ENCODE peak calls at places on chromosome 18, in ten cellular contexts. One of them, this sample, is unnamed.

GRCh38 chr18:35949903-35950627 is 22.4 kb upstream of the RMP24 start:
- DNase-seq in RWPE2: no peak
- DNase-seq in colonic mucosa: peak
- DNase-seq in right atrium auricular region: no peak
- DNase-seq in dorsolateral prefrontal cortex: peak
- DNase-seq in Calu3: peak
- DNase-seq in fibroblast of lung: peak
- DNase-seq in nephron progenitor cell: peak
- DNase-seq in endodermal cell: peak
- DNase-seq in GM12864: no peak
- DNase-seq in this sample: peak

GRCh38 chr18:3265564-3266033 is 3.7 kb downstream of the MYL12B start:
- DNase-seq in nephron progenitor cell: no peak
- DNase-seq in endodermal cell: no peak
- DNase-seq in fibroblast of lung: no peak
- DNase-seq in RWPE2: no peak
- DNase-seq in dorsolateral prefrontal cortex: no peak
- DNase-seq in Calu3: no peak
- DNase-seq in right atrium auricular region: no peak
- DNase-seq in colonic mucosa: no peak
- DNase-seq in GM12864: no peak
- DNase-seq in this sample: no peak

GRCh38 chr18:3103576-3103975 is 90.6 kb upstream of the LPIN2 start:
- DNase-seq in RWPE2: no peak
- DNase-seq in right atrium auricular region: no peak
- DNase-seq in endodermal cell: no peak
- DNase-seq in dorsolateral prefrontal cortex: no peak
- DNase-seq in nephron progenitor cell: no peak
- DNase-seq in GM12864: no peak
- DNase-seq in colonic mucosa: no peak
- DNase-seq in Calu3: no peak
- DNase-seq in fibroblast of lung: no peak
- DNase-seq in this sample: no peak

GRCh38 chr18:62450546-62451395 is 72.1 kb upstream of the ZCCHC2 start:
- DNase-seq in RWPE2: peak
- DNase-seq in Calu3: peak
- DNase-seq in right atrium auricular region: peak
- DNase-seq in endodermal cell: peak
- DNase-seq in dorsolateral prefrontal cortex: no peak
- DNase-seq in nephron progenitor cell: no peak
- DNase-seq in GM12864: no peak
- DNase-seq in colonic mucosa: no peak
- DNase-seq in fibroblast of lung: peak
- DNase-seq in this sample: no peak

GRCh38 chr18:41126541-41127235 is 828.3 kb upstream of the PIK3C3 start:
- DNase-seq in Calu3: no peak
- DNase-seq in fibroblast of lung: peak
- DNase-seq in dorsolateral prefrontal cortex: no peak
- DNase-seq in RWPE2: no peak
- DNase-seq in nephron progenitor cell: no peak
- DNase-seq in right atrium auricular region: no peak
- DNase-seq in endodermal cell: no peak
- DNase-seq in GM12864: no peak
- DNase-seq in colonic mucosa: no peak
- DNase-seq in this sample: no peak

GRCh38 chr18:23253630-23254029 is 118.3 kb downstream of the CABLES1 start:
- DNase-seq in nephron progenitor cell: no peak
- DNase-seq in endodermal cell: no peak
- DNase-seq in RWPE2: no peak
- DNase-seq in Calu3: no peak
- DNase-seq in fibroblast of lung: no peak
- DNase-seq in dorsolateral prefrontal cortex: no peak
- DNase-seq in GM12864: no peak
- DNase-seq in colonic mucosa: no peak
- DNase-seq in right atrium auricular region: no peak
- DNase-seq in this sample: no peak

GRCh38 chr18:78822886-78823285 is 156.7 kb upstream of the SALL3 start:
- DNase-seq in colonic mucosa: no peak
- DNase-seq in nephron progenitor cell: no peak
- DNase-seq in Calu3: no peak
- DNase-seq in fibroblast of lung: no peak
- DNase-seq in RWPE2: no peak
- DNase-seq in endodermal cell: peak
- DNase-seq in dorsolateral prefrontal cortex: no peak
- DNase-seq in right atrium auricular region: no peak
- DNase-seq in GM12864: no peak
- DNase-seq in this sample: no peak

GRCh38 chr18:22563098-22563707 is 145.5 kb upstream of the CTAGE1 start:
- DNase-seq in GM12864: peak
- DNase-seq in RWPE2: no peak
- DNase-seq in fibroblast of lung: peak
- DNase-seq in right atrium auricular region: peak
- DNase-seq in endodermal cell: peak
- DNase-seq in dorsolateral prefrontal cortex: no peak
- DNase-seq in nephron progenitor cell: peak
- DNase-seq in Calu3: peak
- DNase-seq in colonic mucosa: peak
- DNase-seq in this sample: no peak

GRCh38 chr18:13407484-13407883 is 188.9 kb downstream of the LDLRAD4 start:
- DNase-seq in dorsolateral prefrontal cortex: no peak
- DNase-seq in right atrium auricular region: no peak
- DNase-seq in RWPE2: no peak
- DNase-seq in endodermal cell: no peak
- DNase-seq in GM12864: no peak
- DNase-seq in colonic mucosa: no peak
- DNase-seq in Calu3: no peak
- DNase-seq in fibroblast of lung: no peak
- DNase-seq in nephron progenitor cell: no peak
- DNase-seq in this sample: no peak

GRCh38 chr18:23738151-23738550 is 48.9 kb downstream of the LAMA3 start:
- DNase-seq in nephron progenitor cell: no peak
- DNase-seq in Calu3: no peak
- DNase-seq in right atrium auricular region: no peak
- DNase-seq in dorsolateral prefrontal cortex: no peak
- DNase-seq in GM12864: no peak
- DNase-seq in RWPE2: no peak
- DNase-seq in colonic mucosa: no peak
- DNase-seq in endodermal cell: no peak
- DNase-seq in fibroblast of lung: no peak
- DNase-seq in this sample: no peak

GRCh38 chr18:60232541-60232940 is 140.0 kb downstream of the MC4R start:
- DNase-seq in colonic mucosa: no peak
- DNase-seq in dorsolateral prefrontal cortex: no peak
- DNase-seq in GM12864: no peak
- DNase-seq in endodermal cell: no peak
- DNase-seq in RWPE2: no peak
- DNase-seq in fibroblast of lung: peak
- DNase-seq in Calu3: peak
- DNase-seq in right atrium auricular region: no peak
- DNase-seq in nephron progenitor cell: no peak
- DNase-seq in this sample: no peak

GRCh38 chr18:73948497-73948896 is 199.1 kb downstream of the FBXO15 start:
- DNase-seq in fibroblast of lung: no peak
- DNase-seq in Calu3: peak
- DNase-seq in GM12864: no peak
- DNase-seq in colonic mucosa: no peak
- DNase-seq in dorsolateral prefrontal cortex: no peak
- DNase-seq in nephron progenitor cell: no peak
- DNase-seq in RWPE2: no peak
- DNase-seq in right atrium auricular region: no peak
- DNase-seq in endodermal cell: no peak
- DNase-seq in this sample: no peak

GRCh38 chr18:80246656-80247402 is 485 bp downstream of the PARD6G start:
- DNase-seq in GM12864: no peak
- DNase-seq in dorsolateral prefrontal cortex: peak
- DNase-seq in nephron progenitor cell: peak
- DNase-seq in endodermal cell: peak
- DNase-seq in RWPE2: no peak
- DNase-seq in colonic mucosa: no peak
- DNase-seq in fibroblast of lung: peak
- DNase-seq in Calu3: no peak
- DNase-seq in right atrium auricular region: peak
- DNase-seq in this sample: no peak

GRCh38 chr18:35038881-35039491 is 2.2 kb upstream of the MAPRE2 start:
- DNase-seq in endodermal cell: no peak
- DNase-seq in GM12864: no peak
- DNase-seq in colonic mucosa: no peak
- DNase-seq in fibroblast of lung: no peak
- DNase-seq in RWPE2: no peak
- DNase-seq in dorsolateral prefrontal cortex: no peak
- DNase-seq in nephron progenitor cell: no peak
- DNase-seq in right atrium auricular region: no peak
- DNase-seq in Calu3: no peak
- DNase-seq in this sample: no peak

GRCh38 chr18:77197073-77197472 is 52.6 kb upstream of the GALR1 start:
- DNase-seq in dorsolateral prefrontal cortex: no peak
- DNase-seq in fibroblast of lung: no peak
- DNase-seq in Calu3: no peak
- DNase-seq in nephron progenitor cell: no peak
- DNase-seq in GM12864: no peak
- DNase-seq in right atrium auricular region: no peak
- DNase-seq in colonic mucosa: no peak
- DNase-seq in RWPE2: no peak
- DNase-seq in endodermal cell: peak
- DNase-seq in this sample: no peak
- TF ChIP-seq CTCF in dorsolateral prefrontal cortex: no peak
- TF ChIP-seq CTCF in fibroblast of lung: no peak
- TF ChIP-seq CTCF in Calu3: peak
- TF ChIP-seq CTCF in nephron progenitor cell: no peak
- TF ChIP-seq CTCF in GM12864: peak
- TF ChIP-seq CTCF in right atrium auricular region: no peak
- TF ChIP-seq CTCF in colonic mucosa: no peak
- TF ChIP-seq CTCF in RWPE2: no peak
- TF ChIP-seq CTCF in endodermal cell: peak
- TF ChIP-seq CTCF in this sample: peak

GRCh38 chr18:54932472-54932871 is 26.8 kb downstream of the CCDC68 start:
- DNase-seq in RWPE2: no peak
- DNase-seq in Calu3: no peak
- DNase-seq in GM12864: no peak
- DNase-seq in nephron progenitor cell: no peak
- DNase-seq in endodermal cell: no peak
- DNase-seq in right atrium auricular region: no peak
- DNase-seq in dorsolateral prefrontal cortex: no peak
- DNase-seq in fibroblast of lung: no peak
- DNase-seq in colonic mucosa: no peak
- DNase-seq in this sample: no peak

GRCh38 chr18:54926593-54927297 is 32.5 kb downstream of the CCDC68 start:
- DNase-seq in colonic mucosa: no peak
- DNase-seq in Calu3: no peak
- DNase-seq in RWPE2: no peak
- DNase-seq in endodermal cell: no peak
- DNase-seq in nephron progenitor cell: no peak
- DNase-seq in fibroblast of lung: peak
- DNase-seq in GM12864: no peak
- DNase-seq in right atrium auricular region: no peak
- DNase-seq in dorsolateral prefrontal cortex: no peak
- DNase-seq in this sample: no peak

GRCh38 chr18:54928236-54928635 is 31.0 kb downstream of the CCDC68 start:
- DNase-seq in RWPE2: no peak
- DNase-seq in right atrium auricular region: no peak
- DNase-seq in dorsolateral prefrontal cortex: no peak
- DNase-seq in nephron progenitor cell: no peak
- DNase-seq in endodermal cell: no peak
- DNase-seq in fibroblast of lung: no peak
- DNase-seq in colonic mucosa: no peak
- DNase-seq in Calu3: no peak
- DNase-seq in GM12864: no peak
- DNase-seq in this sample: no peak

DNA sequence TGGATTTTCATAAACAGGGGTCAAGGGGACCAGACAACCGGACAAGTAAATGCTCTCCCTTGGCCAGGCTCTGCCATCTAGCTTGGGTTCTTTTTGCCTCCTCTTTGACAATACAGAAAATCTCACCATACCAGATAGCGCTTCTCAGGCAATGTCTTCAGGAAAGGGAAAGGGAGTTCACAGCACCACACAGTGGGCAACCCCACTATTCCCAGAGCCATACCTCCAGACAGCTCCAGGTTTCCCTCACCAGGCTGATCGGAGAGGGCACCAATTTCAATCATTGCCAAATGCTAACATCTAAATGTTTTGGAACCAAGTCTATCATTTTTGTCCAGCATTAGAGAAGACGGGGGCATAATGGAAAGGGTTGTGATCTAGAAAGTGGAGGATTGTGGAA is 28.1 kb downstream of the CCDC68 start:
- DNase-seq in dorsolateral prefrontal cortex: no peak
- DNase-seq in nephron progenitor cell: no peak
- DNase-seq in GM12864: no peak
- DNase-seq in RWPE2: no peak
- DNase-seq in colonic mucosa: no peak
- DNase-seq in Calu3: no peak
- DNase-seq in endodermal cell: no peak
- DNase-seq in right atrium auricular region: no peak
- DNase-seq in fibroblast of lung: no peak
- DNase-seq in this sample: no peak
- TF ChIP-seq CTCF in dorsolateral prefrontal cortex: no peak
- TF ChIP-seq CTCF in nephron progenitor cell: no peak
- TF ChIP-seq CTCF in GM12864: no peak
- TF ChIP-seq CTCF in RWPE2: no peak
- TF ChIP-seq CTCF in colonic mucosa: no peak
- TF ChIP-seq CTCF in Calu3: no peak
- TF ChIP-seq CTCF in endodermal cell: peak
- TF ChIP-seq CTCF in right atrium auricular region: no peak
- TF ChIP-seq CTCF in fibroblast of lung: no peak
- TF ChIP-seq CTCF in this sample: no peak

DNA sequence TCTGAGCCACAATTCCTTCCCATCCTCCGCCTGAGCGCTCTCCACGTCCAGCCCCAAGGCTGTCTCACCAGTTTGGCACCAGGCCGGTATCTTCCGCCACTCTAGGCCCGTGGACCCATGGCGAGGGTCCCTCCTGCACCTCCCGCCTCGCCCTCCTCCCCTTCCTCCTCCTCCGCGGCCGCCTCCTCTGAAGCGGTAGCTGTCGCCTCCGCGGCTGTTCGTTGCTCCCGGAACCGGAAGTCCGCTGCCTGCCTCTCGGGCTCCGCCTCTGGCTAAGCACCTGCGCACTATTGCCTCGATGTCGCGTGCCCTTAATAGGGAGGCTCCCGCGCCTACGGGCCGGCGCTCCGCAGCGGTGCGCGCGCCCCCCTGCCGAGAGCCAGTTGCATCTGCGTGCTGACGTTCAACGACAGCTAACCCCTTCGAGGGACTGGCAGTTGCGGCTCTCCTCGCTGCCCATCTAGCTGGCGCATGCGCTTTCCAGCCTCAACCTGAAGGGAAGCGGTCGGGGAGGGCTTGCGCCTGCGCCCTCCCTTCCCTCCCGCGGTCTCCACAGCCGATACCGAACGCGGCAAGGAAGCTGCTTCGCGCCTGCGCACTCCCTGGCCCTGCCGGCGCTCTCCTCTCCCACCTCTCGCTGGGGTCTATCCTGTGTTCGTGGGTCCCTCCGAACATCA is at the start of gene MBD1:
- DNase-seq in fibroblast of lung: peak
- DNase-seq in GM12864: peak
- DNase-seq in right atrium auricular region: peak
- DNase-seq in RWPE2: peak
- DNase-seq in nephron progenitor cell: peak
- DNase-seq in dorsolateral prefrontal cortex: peak
- DNase-seq in Calu3: peak
- DNase-seq in endodermal cell: peak
- DNase-seq in colonic mucosa: peak
- DNase-seq in this sample: peak
- TF ChIP-seq CTCF in fibroblast of lung: peak
- TF ChIP-seq CTCF in GM12864: peak
- TF ChIP-seq CTCF in right atrium auricular region: peak
- TF ChIP-seq CTCF in RWPE2: no peak
- TF ChIP-seq CTCF in nephron progenitor cell: no peak
- TF ChIP-seq CTCF in dorsolateral prefrontal cortex: peak
- TF ChIP-seq CTCF in Calu3: no peak
- TF ChIP-seq CTCF in endodermal cell: peak
- TF ChIP-seq CTCF in colonic mucosa: peak
- TF ChIP-seq CTCF in this sample: peak

GRCh38 chr18:25957017-25957416 is 133.4 kb downstream of the SS18 start:
- DNase-seq in fibroblast of lung: no peak
- DNase-seq in dorsolateral prefrontal cortex: no peak
- DNase-seq in colonic mucosa: no peak
- DNase-seq in right atrium auricular region: no peak
- DNase-seq in GM12864: no peak
- DNase-seq in endodermal cell: no peak
- DNase-seq in Calu3: no peak
- DNase-seq in RWPE2: no peak
- DNase-seq in nephron progenitor cell: no peak
- DNase-seq in this sample: no peak
- TF ChIP-seq CTCF in fibroblast of lung: no peak
- TF ChIP-seq CTCF in dorsolateral prefrontal cortex: no peak
- TF ChIP-seq CTCF in colonic mucosa: no peak
- TF ChIP-seq CTCF in right atrium auricular region: no peak
- TF ChIP-seq CTCF in GM12864: no peak
- TF ChIP-seq CTCF in endodermal cell: no peak
- TF ChIP-seq CTCF in Calu3: no peak
- TF ChIP-seq CTCF in RWPE2: no peak
- TF ChIP-seq CTCF in nephron progenitor cell: no peak
- TF ChIP-seq CTCF in this sample: no peak

This sample was measured in chondrocyte.